ENCODE peak calls at places on chromosomes 2 and 18, in six cellular contexts. E, P, R, T, L and A are unnamed samples.

GRCh38 chr2:38945372-38945771 is 55.7 kb downstream of the ARHGEF33 start:
- DNase-seq in P (no peak), R (no peak), E (peak), L (no peak), T (no peak), A (no peak)

GRCh38 chr2:25966531-25967265 is 15.6 kb downstream of the KIF3C start:
- DNase-seq in L (peak), T (no peak), P (no peak), R (no peak), E (no peak), A (no peak)

GRCh38 chr2:149745396-149745925 is 157.9 kb upstream of the MMADHC start:
- DNase-seq in L (no peak), P (no peak), E (no peak), T (no peak), R (no peak), A (no peak)

GRCh38 chr18:55381277-55381676 is 206.7 kb downstream of the TCF4 start:
- DNase-seq in T (no peak), L (no peak), E (no peak), R (no peak), P (no peak), A (no peak)

GRCh38 chr18:23033079-23033478 is 100.0 kb downstream of the RBBP8 start:
- DNase-seq in E (no peak), R (no peak), T (no peak), L (no peak), P (peak), A (no peak)

GRCh38 chr18:49399003-49399402 is 61.4 kb downstream of the DYM start:
- DNase-seq in L (no peak), T (no peak), E (peak), R (no peak), P (no peak), A (no peak)

GRCh38 chr2:150619607-150620330 is 132.3 kb upstream of the RND3 start:
- DNase-seq in L (peak), R (no peak), P (no peak), E (no peak), T (no peak), A (no peak)

GRCh38 chr2:196291873-196292800 is 120.8 kb upstream of the STK17B start:
- DNase-seq in T (no peak), P (no peak), L (peak), R (no peak), E (no peak), A (no peak)

GRCh38 chr2:111185496-111186022 is 64.8 kb downstream of the BCL2L11 start:
- DNase-seq in L (no peak), P (peak), R (no peak), E (no peak), T (no peak), A (peak)

GRCh38 chr18:70523035-70523797 is 234.4 kb downstream of the SOCS6 start:
- DNase-seq in L (no peak), P (no peak), T (no peak), E (no peak), R (no peak), A (no peak)

GRCh38 chr2:26530696-26531095 is 52.8 kb upstream of the OTOF start:
- DNase-seq in L (peak), T (no peak), E (no peak), R (no peak), P (no peak), A (no peak)

GRCh38 chr2:99512081-99512480 is 22.3 kb upstream of the REV1 start:
- DNase-seq in E (no peak), R (no peak), L (no peak), P (no peak), T (no peak), A (no peak)

GRCh38 chr2:70403267-70404053 is 101.6 kb upstream of the FAM136A start:
- DNase-seq in E (no peak), P (peak), T (no peak), R (no peak), L (no peak), A (no peak)

GRCh38 chr18:72114801-72115594 is 429.1 kb downstream of the CBLN2 start:
- DNase-seq in P (no peak), L (no peak), E (no peak), R (no peak), T (no peak), A (no peak)

GRCh38 chr2:75709297-75709696 is 1.4 kb downstream of the GCFC2 start:
- DNase-seq in R (peak), P (no peak), E (no peak), T (no peak), L (no peak), A (no peak)

GRCh38 chr2:10036095-10036879 is 7.1 kb upstream of the KLF11 start:
- DNase-seq in T (no peak), R (peak), P (no peak), L (peak), E (peak), A (no peak)

GRCh38 chr2:68690851-68691250 is 43.8 kb upstream of the ARHGAP25 start:
- DNase-seq in E (no peak), T (no peak), L (no peak), R (no peak), P (no peak), A (no peak)

GRCh38 chr2:69375494-69376353 is 11.3 kb downstream of the GFPT1 start:
- DNase-seq in R (peak), P (peak), T (no peak), L (no peak), E (peak), A (peak)

GRCh38 chr2:46381263-46381849 is 84.1 kb downstream of the EPAS1 start:
- DNase-seq in R (no peak), P (no peak), E (no peak), T (no peak), L (no peak), A (no peak)

GRCh38 chr2:85327757-85328617 is at the start of gene TGOLN2:
- DNase-seq in P (peak), R (peak), L (peak), T (peak), E (peak), A (peak)

GRCh38 chr2:16828044-16828827 is 162.6 kb upstream of the CYRIA start:
- DNase-seq in T (no peak), P (no peak), R (no peak), E (no peak), L (no peak), A (no peak)

GRCh38 chr2:96100893-96101304 is 15.5 kb downstream of the ADRA2B start:
- DNase-seq in L (peak), T (no peak), P (no peak), R (no peak), E (no peak), A (no peak)

GRCh38 chr2:230814616-230815015 is 50.1 kb upstream of the ITM2C start:
- DNase-seq in R (peak), P (no peak), T (no peak), E (no peak), L (no peak), A (peak)

GRCh38 chr2:85511008-85511895 is 27.7 kb upstream of the MAT2A start:
- DNase-seq in T (no peak), P (no peak), E (no peak), R (no peak), L (no peak), A (no peak)

GRCh38 chr2:231611273-231612198 is 18.9 kb downstream of the TEX44 start:
- DNase-seq in T (peak), P (peak), R (peak), L (no peak), E (peak), A (peak)

GRCh38 chr2:240134956-240135520 is 1.1 kb downstream of the COPS9 start:
- DNase-seq in E (no peak), P (no peak), T (no peak), L (peak), R (no peak), A (no peak)

GRCh38 chr2:198054299-198054698 is 249.9 kb downstream of the PLCL1 start:
- DNase-seq in T (peak), L (no peak), R (peak), E (peak), P (peak), A (peak)